ENCODE peak calls at places on chromosomes 2 and 18, in ten cellular contexts. B, P, Y, F, O, T, U, V, X and R are unnamed samples.

GRCh38 chr2:224127871-224128501 is 88.9 kb upstream of the SERPINE2 start:
- DNase-seq in B (peak), P (no peak), Y (peak), F (no peak), O (no peak), T (no peak), U (no peak), V (no peak), X (no peak), R (no peak)

GRCh38 chr2:60527762-60528161 is 25.7 kb downstream of the BCL11A start:
- DNase-seq in B (no peak), P (no peak), Y (no peak), F (no peak), O (no peak), T (no peak), U (no peak), V (no peak), X (no peak), R (no peak)

GRCh38 chr2:169345507-169346120 is 16.7 kb downstream of the LRP2 start:
- DNase-seq in B (no peak), P (no peak), Y (no peak), F (no peak), O (no peak), T (no peak), U (no peak), V (no peak), X (no peak), R (no peak)

GRCh38 chr2:9149726-9150567 is 56.7 kb upstream of the ASAP2 start:
- DNase-seq in B (no peak), P (no peak), Y (no peak), F (no peak), O (no peak), T (no peak), U (no peak), V (no peak), X (no peak), R (no peak)

GRCh38 chr2:119248311-119248710 is 24.7 kb downstream of the STEAP3 start:
- DNase-seq in B (no peak), P (peak), Y (no peak), F (no peak), O (no peak), T (peak), U (no peak), V (no peak), X (no peak), R (no peak)

GRCh38 chr18:47815486-47816270 is 114.8 kb downstream of the SMAD2 start:
- DNase-seq in B (no peak), P (no peak), Y (no peak), F (no peak), O (no peak), T (no peak), U (no peak), V (no peak), X (peak), R (no peak)

GRCh38 chr2:164314148-164314547 is 307.1 kb downstream of the GRB14 start:
- DNase-seq in B (no peak), P (no peak), Y (peak), F (no peak), O (no peak), T (peak), U (no peak), V (no peak), X (no peak), R (no peak)

GRCh38 chr2:6782523-6783061 is 83.1 kb downstream of the CMPK2 start:
- DNase-seq in B (no peak), P (no peak), Y (no peak), F (no peak), O (no peak), T (no peak), U (no peak), V (no peak), X (no peak), R (no peak)

GRCh38 chr18:7000484-7001096 is 117.0 kb downstream of the LAMA1 start:
- DNase-seq in B (no peak), P (peak), Y (peak), F (no peak), O (peak), T (peak), U (no peak), V (no peak), X (no peak), R (no peak)

GRCh38 chr2:225842939-225843338 is 443.4 kb downstream of the NYAP2 start:
- DNase-seq in B (no peak), P (peak), Y (no peak), F (no peak), O (no peak), T (no peak), U (peak), V (no peak), X (no peak), R (no peak)

GRCh38 chr2:79511320-79511951 is 1.4 kb upstream of the CTNNA2 start:
- DNase-seq in B (no peak), P (no peak), Y (peak), F (no peak), O (no peak), T (peak), U (no peak), V (no peak), X (peak), R (no peak)

GRCh38 chr2:14941151-14941631 is 308.7 kb downstream of the LRATD1 start:
- DNase-seq in B (no peak), P (no peak), Y (peak), F (no peak), O (no peak), T (no peak), U (no peak), V (no peak), X (no peak), R (no peak)

GRCh38 chr2:238561230-238561629 is 134.5 kb downstream of the ASB1 start:
- DNase-seq in B (no peak), P (no peak), Y (no peak), F (no peak), O (peak), T (peak), U (no peak), V (peak), X (no peak), R (no peak)

GRCh38 chr18:3340682-3341097 is 78.8 kb downstream of the MYL12B start:
- DNase-seq in B (no peak), P (no peak), Y (peak), F (no peak), O (no peak), T (peak), U (no peak), V (no peak), X (no peak), R (no peak)

GRCh38 chr2:210440206-210440605 is 36.4 kb downstream of the LANCL1 start:
- DNase-seq in B (no peak), P (no peak), Y (no peak), F (no peak), O (no peak), T (no peak), U (no peak), V (no peak), X (no peak), R (no peak)

GRCh38 chr2:65231892-65232477 is 4.4 kb downstream of the ACTR2 start:
- DNase-seq in B (no peak), P (peak), Y (no peak), F (no peak), O (no peak), T (no peak), U (no peak), V (no peak), X (peak), R (no peak)

GRCh38 chr2:120219291-120219690 is 3.9 kb downstream of the TMEM185B start:
- DNase-seq in B (no peak), P (no peak), Y (no peak), F (no peak), O (no peak), T (no peak), U (no peak), V (no peak), X (no peak), R (no peak)

GRCh38 chr2:56741601-56742102 is 557.9 kb downstream of the CCDC85A start:
- DNase-seq in B (peak), P (peak), Y (no peak), F (no peak), O (peak), T (peak), U (peak), V (peak), X (no peak), R (peak)

GRCh38 chr2:148645925-148646559 is 1.5 kb downstream of the EPC2 start:
- DNase-seq in B (no peak), P (peak), Y (peak), F (peak), O (no peak), T (peak), U (peak), V (peak), X (peak), R (no peak)

GRCh38 chr18:49561127-49561376 is 805 bp upstream of the LIPG start:
- DNase-seq in B (no peak), P (no peak), Y (no peak), F (no peak), O (no peak), T (no peak), U (no peak), V (no peak), X (no peak), R (no peak)

GRCh38 chr18:74564012-74564411 is 29.7 kb downstream of the CNDP1 start:
- DNase-seq in B (no peak), P (no peak), Y (no peak), F (no peak), O (no peak), T (no peak), U (no peak), V (no peak), X (no peak), R (no peak)

GRCh38 chr18:74569401-74569800 is 28.3 kb upstream of the ZNF407 start:
- DNase-seq in B (no peak), P (no peak), Y (no peak), F (no peak), O (no peak), T (no peak), U (no peak), V (no peak), X (no peak), R (no peak)

GRCh38 chr18:74571895-74572680 is 25.6 kb upstream of the ZNF407 start:
- DNase-seq in B (no peak), P (no peak), Y (no peak), F (no peak), O (no peak), T (no peak), U (no peak), V (no peak), X (no peak), R (no peak)

GRCh38 chr18:74570266-74570665 is 27.4 kb upstream of the ZNF407 start:
- DNase-seq in B (no peak), P (no peak), Y (no peak), F (no peak), O (no peak), T (no peak), U (no peak), V (no peak), X (no peak), R (no peak)

GRCh38 chr18:74567805-74568204 is 29.9 kb upstream of the ZNF407 start:
- DNase-seq in B (no peak), P (no peak), Y (no peak), F (no peak), O (no peak), T (no peak), U (no peak), V (no peak), X (no peak), R (no peak)
- TF ChIP-seq CTCF in B (no peak), P (no peak), Y (no peak), F (no peak), O (no peak), T (no peak), U (no peak), V (no peak), X (peak), R (no peak)

DNA sequence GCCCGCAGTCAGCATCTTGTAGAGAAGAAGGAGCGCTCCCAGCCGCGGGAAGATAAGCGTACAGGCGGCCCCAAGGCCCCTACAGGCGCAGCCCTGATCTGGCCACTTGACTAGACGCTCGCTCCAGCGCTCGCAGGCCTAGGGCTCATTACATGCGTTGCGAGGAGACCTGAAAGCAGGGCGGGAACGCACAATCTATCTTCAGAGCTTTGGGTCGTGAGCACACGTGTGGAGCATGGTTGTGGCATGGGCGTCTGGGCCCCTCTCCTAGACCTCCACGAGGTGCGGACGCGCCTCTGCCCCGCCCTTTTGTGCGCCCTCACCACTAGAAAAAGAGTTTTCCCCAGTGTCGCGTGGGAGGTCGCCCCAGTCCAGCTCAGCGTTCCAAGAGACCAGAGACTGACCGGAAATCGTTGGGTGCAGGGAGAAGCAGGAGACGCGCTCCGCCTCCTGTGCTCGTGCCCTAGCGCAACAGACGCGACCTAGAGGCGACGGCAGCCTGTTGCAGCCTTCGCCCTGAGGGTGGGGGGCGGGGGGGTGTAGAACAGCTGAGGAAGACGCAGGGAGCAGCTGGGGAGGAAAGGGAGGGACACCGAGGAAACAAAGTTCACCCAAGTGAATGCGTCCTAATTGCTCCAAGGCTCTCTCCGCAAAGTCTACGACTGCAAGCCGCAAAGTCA is 12.6 kb downstream of the NR4A2 start:
- DNase-seq in B (no peak), P (no peak), Y (peak), F (no peak), O (no peak), T (no peak), U (no peak), V (no peak), X (no peak), R (peak)
- TF ChIP-seq CTCF in B (no peak), P (no peak), Y (no peak), F (no peak), O (no peak), T (peak), U (peak), V (no peak), X (no peak), R (no peak)

GRCh38 chr2:219433666-219434467 is 776 bp upstream of the SPEG start:
- DNase-seq in B (no peak), P (peak), Y (no peak), F (no peak), O (no peak), T (no peak), U (no peak), V (no peak), X (peak), R (peak)

GRCh38 chr2:219428469-219428868 is 6.2 kb upstream of the SPEG start:
- DNase-seq in B (no peak), P (no peak), Y (no peak), F (no peak), O (no peak), T (no peak), U (no peak), V (no peak), X (no peak), R (no peak)

GRCh38 chr2:219434468-219434717 is 250 bp upstream of the SPEG start:
- DNase-seq in B (no peak), P (no peak), Y (no peak), F (no peak), O (no peak), T (no peak), U (no peak), V (no peak), X (no peak), R (no peak)

GRCh38 chr2:219429958-219430586 is 4.6 kb upstream of the SPEG start:
- DNase-seq in B (no peak), P (no peak), Y (no peak), F (no peak), O (no peak), T (no peak), U (no peak), V (no peak), X (no peak), R (no peak)

DNA sequence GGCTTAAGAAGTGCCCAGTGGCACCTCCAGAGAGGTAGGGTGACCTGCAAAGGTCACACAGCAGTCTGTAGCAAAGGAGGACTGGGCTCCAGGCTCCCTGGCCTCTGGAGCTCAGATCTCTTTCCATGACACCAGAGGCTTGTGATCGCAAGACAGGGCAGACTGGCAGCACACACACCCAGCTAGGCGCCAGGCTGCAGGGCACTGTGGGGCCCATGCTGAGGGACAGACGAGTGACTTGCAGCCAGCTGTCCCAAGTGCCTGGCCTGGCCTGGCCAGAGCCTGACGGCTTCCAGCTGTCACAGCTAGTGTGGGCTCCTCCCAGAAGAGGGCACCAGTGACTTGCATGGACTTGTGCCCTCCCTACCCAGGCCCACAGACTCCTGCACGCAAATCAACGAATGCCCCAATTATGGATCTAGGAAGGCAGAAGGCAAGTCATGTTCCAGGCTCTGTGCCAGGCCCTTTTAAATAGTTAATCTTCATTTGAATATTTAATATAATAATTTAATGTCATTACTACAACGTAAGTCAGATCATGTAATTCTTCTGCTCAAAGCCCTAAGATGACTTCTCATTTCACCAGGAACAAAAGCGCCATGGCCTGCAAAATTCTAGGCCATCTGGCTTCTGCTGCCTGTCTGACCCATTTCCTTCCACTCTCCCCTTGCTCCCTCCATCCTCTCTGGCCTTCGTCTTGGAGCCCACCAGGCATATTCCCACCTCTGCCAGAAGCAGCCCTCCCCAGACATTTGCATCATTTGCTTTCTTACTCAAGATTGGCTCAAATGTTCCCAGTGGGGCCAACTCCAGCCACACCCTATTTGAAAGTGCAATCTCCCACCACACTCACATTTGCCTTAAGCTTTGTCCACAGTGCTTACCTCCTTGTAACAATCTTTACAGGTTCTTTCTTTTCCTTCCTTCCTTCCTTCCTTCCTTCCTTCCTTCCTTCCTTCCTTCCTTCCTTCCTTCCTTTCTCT is 3.7 kb upstream of the SPEG start:
- DNase-seq in B (no peak), P (peak), Y (no peak), F (no peak), O (no peak), T (peak), U (no peak), V (no peak), X (peak), R (no peak)
- TF ChIP-seq CTCF in B (no peak), P (peak), Y (no peak), F (peak), O (peak), T (peak), U (peak), V (peak), X (no peak), R (no peak)

GRCh38 chr2:112465373-112465772 is 16.6 kb upstream of the TTL start:
- DNase-seq in B (no peak), P (no peak), Y (no peak), F (no peak), O (no peak), T (peak), U (no peak), V (peak), X (no peak), R (no peak)
- TF ChIP-seq CTCF in B (no peak), P (peak), Y (no peak), F (no peak), O (peak), T (peak), U (peak), V (no peak), X (no peak), R (no peak)

GRCh38 chr2:27029051-27029450 is 3.7 kb upstream of the TMEM214 start:
- DNase-seq in B (no peak), P (no peak), Y (no peak), F (no peak), O (no peak), T (no peak), U (no peak), V (no peak), X (no peak), R (no peak)

GRCh38 chr2:27038012-27038411 is 5.2 kb downstream of the TMEM214 start:
- DNase-seq in B (no peak), P (no peak), Y (no peak), F (no peak), O (no peak), T (no peak), U (no peak), V (no peak), X (no peak), R (no peak)

GRCh38 chr2:27027211-27027651 is 5.5 kb upstream of the TMEM214 start:
- DNase-seq in B (no peak), P (no peak), Y (no peak), F (no peak), O (no peak), T (no peak), U (no peak), V (no peak), X (no peak), R (no peak)

GRCh38 chr2:27033253-27033852 is 588 bp downstream of the TMEM214 start:
- DNase-seq in B (no peak), P (no peak), Y (no peak), F (no peak), O (no peak), T (no peak), U (no peak), V (no peak), X (no peak), R (no peak)

GRCh38 chr2:27032495-27033252 is at the start of gene TMEM214:
- DNase-seq in B (peak), P (peak), Y (peak), F (peak), O (no peak), T (peak), U (peak), V (peak), X (peak), R (peak)
- TF ChIP-seq CTCF in B (no peak), P (no peak), Y (no peak), F (no peak), O (no peak), T (no peak), U (peak), V (no peak), X (peak), R (no peak)

GRCh38 chr18:8424917-8425725 is 184.1 kb upstream of the RAB12 start:
- DNase-seq in B (no peak), P (peak), Y (no peak), F (no peak), O (no peak), T (peak), U (peak), V (no peak), X (no peak), R (peak)

GRCh38 chr18:8424481-8424880 is 184.8 kb upstream of the RAB12 start:
- DNase-seq in B (no peak), P (no peak), Y (no peak), F (no peak), O (no peak), T (no peak), U (no peak), V (no peak), X (no peak), R (no peak)

GRCh38 chr18:8428951-8429350 is 180.3 kb upstream of the RAB12 start:
- DNase-seq in B (no peak), P (no peak), Y (no peak), F (no peak), O (no peak), T (no peak), U (no peak), V (no peak), X (no peak), R (no peak)

GRCh38 chr18:8427339-8427738 is 181.9 kb upstream of the RAB12 start:
- DNase-seq in B (no peak), P (no peak), Y (no peak), F (no peak), O (no peak), T (no peak), U (no peak), V (no peak), X (no peak), R (no peak)

DNA sequence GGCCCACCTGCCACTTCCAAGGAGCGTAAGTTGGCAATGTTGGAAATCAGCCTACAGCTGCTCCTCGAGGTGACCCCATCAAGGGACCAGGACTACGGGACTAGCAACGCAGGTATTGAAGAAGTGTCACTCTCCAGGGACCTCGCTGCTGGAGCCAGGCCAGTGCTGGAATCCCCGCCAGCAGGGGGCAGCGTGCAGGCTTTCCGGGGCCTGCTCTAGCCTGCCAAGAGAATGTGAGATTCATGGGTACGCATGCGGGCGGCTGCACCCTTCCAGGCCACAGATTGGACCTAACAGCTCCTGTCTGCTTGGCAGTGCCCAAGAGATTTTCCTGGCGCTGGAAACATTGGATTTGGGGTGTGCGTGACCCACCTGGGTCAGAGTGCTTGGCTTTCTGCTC is 182.8 kb upstream of the RAB12 start:
- DNase-seq in B (no peak), P (no peak), Y (peak), F (no peak), O (no peak), T (no peak), U (no peak), V (no peak), X (peak), R (peak)
- TF ChIP-seq CTCF in B (no peak), P (peak), Y (no peak), F (no peak), O (peak), T (peak), U (peak), V (peak), X (peak), R (peak)

GRCh38 chr2:143455317-143455716 is 326.1 kb downstream of the ARHGAP15 start:
- DNase-seq in B (no peak), P (no peak), Y (no peak), F (no peak), O (no peak), T (no peak), U (no peak), V (no peak), X (no peak), R (no peak)
- TF ChIP-seq CTCF in B (no peak), P (no peak), Y (no peak), F (no peak), O (no peak), T (no peak), U (no peak), V (no peak), X (no peak), R (no peak)

GRCh38 chr18:46755315-46756171 is 1.3 kb downstream of the ST8SIA5 start:
- DNase-seq in B (no peak), P (no peak), Y (no peak), F (no peak), O (no peak), T (no peak), U (no peak), V (no peak), X (no peak), R (no peak)
- TF ChIP-seq CTCF in B (no peak), P (no peak), Y (no peak), F (no peak), O (no peak), T (no peak), U (no peak), V (no peak), X (no peak), R (no peak)